ENCODE peak calls at places on chromosomes 2 and 18, in eight cellular contexts. B, Y, T, O, Z, P, U and H are unnamed samples. For H3K27me3 and H3K4me1, the result is how much of the 10 kb centered on the place peaks cover.

GRCh38 chr2:56647997-56648396 is 464.2 kb downstream of the CCDC85A start:
- DNase-seq in T (no peak), U (no peak), Z (no peak), O (no peak), Y (no peak), P (no peak), B (no peak), H (no peak)

GRCh38 chr2:85994421-85994777 is 105.6 kb upstream of the ST3GAL5 start:
- DNase-seq in B (no peak), Z (peak), O (peak), T (no peak), U (no peak), P (no peak), Y (no peak), H (no peak)

GRCh38 chr18:10453885-10454772 is at the start of gene APCDD1:
- DNase-seq in O (peak), Z (peak), T (peak), P (no peak), U (peak), B (peak), Y (no peak), H (peak)

GRCh38 chr2:25215948-25216679 is 47.7 kb upstream of the POMC start:
- DNase-seq in T (no peak), U (peak), Y (peak), B (peak), P (no peak), O (peak), Z (peak), H (peak)

GRCh38 chr2:102052367-102052764 is 60.6 kb downstream of the IL1R2 start:
- DNase-seq in B (no peak), T (no peak), U (no peak), Z (no peak), O (peak), P (no peak), Y (no peak), H (no peak)

GRCh38 chr2:196291873-196292800 is 120.8 kb upstream of the STK17B start:
- DNase-seq in T (peak), B (no peak), Y (no peak), U (peak), O (no peak), Z (no peak), P (no peak), H (no peak)

GRCh38 chr2:47675196-47675825 is 107.6 kb upstream of the MSH6 start:
- DNase-seq in Y (no peak), B (no peak), O (peak), U (no peak), P (no peak), T (no peak), Z (no peak), H (no peak)

GRCh38 chr2:38074047-38074774 is 1.7 kb downstream of the CYP1B1 start:
- DNase-seq in T (no peak), Y (no peak), B (no peak), U (peak), P (no peak), O (no peak), Z (no peak), H (peak)

GRCh38 chr2:43038034-43038719 is 188.2 kb downstream of the ZFP36L2 start:
- DNase-seq in B (no peak), O (no peak), P (peak), Z (no peak), T (peak), Y (no peak), U (peak), H (peak)

GRCh38 chr2:112658301-112658700 is 12.6 kb downstream of the SLC20A1 start:
- DNase-seq in P (no peak), O (no peak), Y (no peak), Z (no peak), B (no peak), T (no peak), U (no peak), H (no peak)

GRCh38 chr2:25330937-25331336 is 10.8 kb downstream of the DNMT3A start:
- DNase-seq in Z (no peak), B (no peak), Y (no peak), U (no peak), T (no peak), O (no peak), P (no peak), H (no peak)

DNA sequence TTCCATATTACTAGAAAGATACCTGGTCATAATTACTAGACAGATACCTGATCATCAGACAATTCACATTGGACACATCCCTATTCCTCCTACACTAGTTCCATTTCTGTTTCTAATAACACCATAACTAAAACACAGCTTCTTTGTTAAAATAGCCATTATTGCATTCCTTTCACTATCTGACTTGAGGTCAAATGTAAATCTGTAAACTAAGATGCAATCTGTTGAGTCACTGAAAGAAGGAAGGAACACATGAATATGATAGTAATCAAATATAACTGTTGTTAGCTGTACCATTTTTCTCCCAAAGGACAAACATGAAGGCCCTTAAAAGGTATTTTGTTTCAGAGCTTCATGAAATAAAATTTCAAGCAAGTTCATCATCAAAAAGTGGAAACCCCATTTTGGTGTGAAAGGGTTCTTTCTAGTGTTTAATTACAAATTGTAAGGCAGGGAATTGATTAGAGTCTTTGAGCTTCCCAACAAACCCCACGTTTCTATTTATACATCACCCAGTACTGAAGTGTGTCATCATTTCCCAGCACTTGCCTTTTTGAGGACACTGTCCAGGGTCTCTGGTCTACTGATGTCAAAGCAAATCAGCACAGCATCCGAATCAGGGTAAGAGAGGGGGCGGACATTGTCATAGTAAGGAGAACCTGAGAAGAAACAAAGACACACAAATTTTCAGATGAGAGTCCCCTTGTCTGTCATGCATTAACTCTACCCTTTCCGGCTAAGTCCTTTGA is 13.0 kb downstream of the RND3 start:
- DNase-seq in Y (no peak), T (no peak), Z (no peak), O (no peak), P (peak), U (no peak), B (no peak), H (no peak)
- H3K27ac ChIP-seq in Y (no peak), T (no peak), Z (peak), O (peak), P (peak), U (peak), B (peak), H (peak)

GRCh38 chr2:72128059-72128842 is 19.4 kb downstream of the CYP26B1 start:
- DNase-seq in B (no peak), P (no peak), Z (peak), T (no peak), U (no peak), O (no peak), Y (no peak), H (peak)
- H3K27me3 ChIP-seq in B (under half), P (under half), Z (under half), T (half or more), U (under half), O (under half), Y (under half), H (under half)

GRCh38 chr2:236941551-236941950 is 144.1 kb upstream of the COPS8 start:
- DNase-seq in O (peak), B (no peak), U (no peak), P (no peak), Y (no peak), T (no peak), Z (no peak), H (no peak)
- H3K4me1 ChIP-seq in O (under half), B (under half), U (under half), P (under half), Y (under half), T (under half), Z (under half), H (under half)

GRCh38 chr2:222480497-222480896 is 56.2 kb downstream of the SGPP2 start:
- DNase-seq in Z (no peak), Y (no peak), U (no peak), T (no peak), O (no peak), B (no peak), P (no peak), H (no peak)
- H3K27ac ChIP-seq in Z (no peak), Y (no peak), U (no peak), T (no peak), O (peak), B (no peak), P (no peak), H (no peak)

GRCh38 chr2:201859886-201860285 is 53.5 kb downstream of the CDK15 start:
- DNase-seq in O (no peak), B (no peak), U (peak), P (peak), Z (no peak), T (no peak), Y (no peak), H (no peak)
- H3K27me3 ChIP-seq in O (under half), B (under half), U (under half), P (under half), Z (under half), T (under half), Y (under half), H (under half)

GRCh38 chr2:224579411-224579810 is 5.8 kb downstream of the CUL3 start:
- DNase-seq in Y (no peak), B (no peak), U (no peak), Z (no peak), O (no peak), T (no peak), P (peak), H (no peak)

GRCh38 chr2:224576098-224576715 is 9.0 kb downstream of the CUL3 start:
- DNase-seq in P (no peak), Y (no peak), Z (no peak), T (no peak), B (no peak), U (peak), O (no peak), H (no peak)

GRCh38 chr2:224574423-224575084 is 10.6 kb downstream of the CUL3 start:
- DNase-seq in B (no peak), Z (no peak), Y (no peak), U (no peak), O (no peak), T (no peak), P (no peak), H (no peak)

GRCh38 chr2:224580248-224580647 is 4.9 kb downstream of the CUL3 start:
- DNase-seq in P (no peak), U (no peak), Z (no peak), O (no peak), B (no peak), Y (no peak), T (no peak), H (no peak)

GRCh38 chr2:224577541-224577940 is 7.6 kb downstream of the CUL3 start:
- DNase-seq in O (no peak), T (no peak), P (no peak), B (no peak), U (no peak), Z (no peak), Y (no peak), H (no peak)
- H3K4me1 ChIP-seq in O (under half), T (half or more), P (under half), B (under half), U (under half), Z (under half), Y (half or more), H (under half)

GRCh38 chr2:35199298-35199697 is 1156.3 kb upstream of the CRIM1 start:
- DNase-seq in B (no peak), Z (no peak), P (no peak), T (no peak), O (no peak), U (no peak), Y (no peak), H (no peak)
- H3K27ac ChIP-seq in B (no peak), Z (no peak), P (no peak), T (no peak), O (no peak), U (no peak), Y (no peak), H (no peak)

GRCh38 chr2:218993345-218994315 is at the start of gene CRYBA2:
- DNase-seq in O (peak), Y (no peak), T (no peak), Z (no peak), P (no peak), U (peak), B (no peak), H (no peak)
- H3K27me3 ChIP-seq in O (half or more), Y (under half), T (half or more), Z (half or more), P (half or more), U (half or more), B (half or more), H (under half)

GRCh38 chr2:46353509-46353908 is 56.3 kb downstream of the EPAS1 start:
- DNase-seq in P (no peak), O (no peak), Y (no peak), B (no peak), U (no peak), Z (no peak), T (no peak), H (no peak)

GRCh38 chr2:46349115-46349547 is 51.9 kb downstream of the EPAS1 start:
- DNase-seq in O (no peak), Y (no peak), Z (no peak), T (peak), B (no peak), U (no peak), P (no peak), H (no peak)

GRCh38 chr2:46350030-46350699 is 53.0 kb downstream of the EPAS1 start:
- DNase-seq in Z (no peak), T (no peak), B (no peak), P (no peak), O (no peak), U (peak), Y (no peak), H (no peak)

GRCh38 chr2:46352621-46353020 is 55.4 kb downstream of the EPAS1 start:
- DNase-seq in Z (no peak), U (no peak), B (no peak), P (no peak), Y (no peak), O (no peak), T (no peak), H (peak)

GRCh38 chr2:46351388-46352141 is 54.4 kb downstream of the EPAS1 start:
- DNase-seq in Y (peak), O (peak), U (no peak), T (no peak), P (no peak), B (no peak), Z (peak), H (peak)
- H3K4me1 ChIP-seq in Y (under half), O (under half), U (under half), T (under half), P (under half), B (under half), Z (under half), H (under half)

GRCh38 chr18:22165049-22165602 is 4.3 kb upstream of the GATA6 start:
- DNase-seq in U (no peak), B (no peak), O (no peak), Y (no peak), P (no peak), Z (no peak), T (no peak), H (peak)

GRCh38 chr18:22164337-22165048 is 4.9 kb upstream of the GATA6 start:
- DNase-seq in B (no peak), T (no peak), Y (no peak), Z (peak), U (no peak), P (no peak), O (peak), H (peak)

GRCh38 chr18:22166070-22166972 is 3.1 kb upstream of the GATA6 start:
- DNase-seq in P (no peak), Y (no peak), Z (peak), T (no peak), B (peak), O (peak), U (no peak), H (peak)

GRCh38 chr18:22167091-22167470 is 2.3 kb upstream of the GATA6 start:
- DNase-seq in Z (no peak), Y (no peak), B (peak), O (peak), T (no peak), U (no peak), P (no peak), H (peak)

GRCh38 chr18:22165603-22166069 is 3.8 kb upstream of the GATA6 start:
- DNase-seq in B (no peak), O (no peak), P (no peak), T (no peak), Z (no peak), Y (no peak), U (no peak), H (peak)
- H3K27ac ChIP-seq in B (peak), O (peak), P (no peak), T (no peak), Z (peak), Y (no peak), U (no peak), H (peak)